ENCODE peak calls at places on chromosomes 12 and 14, in seven cellular contexts. E is skeletal muscle cell, H is GM13977, P is NCI-H2171, V is neural crest cell, Y is astrocyte of the spinal cord, J is ACHN. M is an unnamed sample.

GRCh38 chr14:94646481-94646880 is 34.3 kb downstream of the SERPINA3 start:
- DNase-seq in E (peak), H (no peak), P (no peak), V (no peak), Y (peak), J (no peak), M (no peak)

GRCh38 chr12:19248929-19249602 is 119.5 kb downstream of the PLEKHA5 start:
- DNase-seq in E (peak), H (no peak), P (no peak), V (no peak), Y (peak), J (no peak), M (no peak)

GRCh38 chr14:28952707-28953106 is 186.1 kb downstream of the FOXG1 start:
- DNase-seq in E (no peak), H (no peak), P (no peak), V (no peak), Y (no peak), J (no peak), M (no peak)

GRCh38 chr12:87943666-87944065 is 85.5 kb downstream of the C12orf50 start:
- DNase-seq in E (no peak), H (no peak), P (no peak), V (no peak), Y (no peak), J (no peak), M (no peak)

GRCh38 chr12:96034631-96035282 is 630 bp downstream of the LTA4H start:
- DNase-seq in E (no peak), H (no peak), P (no peak), V (peak), Y (peak), J (peak), M (no peak)

GRCh38 chr12:81468206-81468605 is 290.9 kb downstream of the PPFIA2 start:
- DNase-seq in E (peak), H (no peak), P (peak), V (no peak), Y (peak), J (no peak), M (no peak)

GRCh38 chr14:23356662-23357061 is 4.0 kb upstream of the SLC22A17 start:
- DNase-seq in E (no peak), H (no peak), P (no peak), V (no peak), Y (no peak), J (no peak), M (no peak)

GRCh38 chr14:103521438-103521961 is 1.1 kb downstream of the CKB start:
- DNase-seq in E (no peak), H (peak), P (no peak), V (no peak), Y (no peak), J (no peak), M (no peak)

GRCh38 chr12:101407054-101407437 is 526 bp downstream of the ARL1 start:
- DNase-seq in E (peak), H (peak), P (peak), V (no peak), Y (no peak), J (peak), M (peak)

GRCh38 chr12:112936264-112936663 is 2.0 kb upstream of the OAS3 start:
- DNase-seq in E (no peak), H (no peak), P (no peak), V (no peak), Y (no peak), J (no peak), M (no peak)

GRCh38 chr12:115097406-115097805 is 413.4 kb upstream of the TBX3 start:
- DNase-seq in E (no peak), H (no peak), P (no peak), V (no peak), Y (no peak), J (no peak), M (no peak)

GRCh38 chr14:99899578-99900178 is 106.5 kb downstream of the EML1 start:
- DNase-seq in E (no peak), H (no peak), P (no peak), V (no peak), Y (peak), J (peak), M (no peak)

GRCh38 chr12:54037360-54038259 is 4.8 kb downstream of the HOXC5 start:
- DNase-seq in E (no peak), H (no peak), P (no peak), V (no peak), Y (no peak), J (no peak), M (no peak)

GRCh38 chr12:21891763-21892217 is 49.4 kb downstream of the ABCC9 start:
- DNase-seq in E (no peak), H (no peak), P (no peak), V (no peak), Y (no peak), J (no peak), M (no peak)

GRCh38 chr14:99730876-99731351 is 46.8 kb downstream of the CYP46A1 start:
- DNase-seq in E (no peak), H (no peak), P (no peak), V (no peak), Y (no peak), J (no peak), M (no peak)

GRCh38 chr12:8612629-8613028 is at the start of gene AICDA:
- DNase-seq in E (no peak), H (no peak), P (no peak), V (no peak), Y (no peak), J (no peak), M (no peak)

GRCh38 chr12:65891987-65892481 is 67.8 kb downstream of the HMGA2 start:
- DNase-seq in E (peak), H (no peak), P (no peak), V (no peak), Y (peak), J (peak), M (no peak)

GRCh38 chr12:127579446-127579845 is 687.5 kb upstream of the TMEM132C start:
- DNase-seq in E (no peak), H (no peak), P (no peak), V (no peak), Y (no peak), J (no peak), M (no peak)

GRCh38 chr14:34678306-34678705 is 36.1 kb downstream of the CFL2 start:
- DNase-seq in E (no peak), H (no peak), P (no peak), V (no peak), Y (peak), J (no peak), M (no peak)

GRCh38 chr12:83800022-83800421 is 1112.6 kb downstream of the SLC6A15 start:
- DNase-seq in E (no peak), H (no peak), P (no peak), V (no peak), Y (no peak), J (no peak), M (no peak)

GRCh38 chr14:25537846-25538455 is 488.0 kb upstream of the STXBP6 start:
- DNase-seq in E (no peak), H (no peak), P (no peak), V (peak), Y (no peak), J (peak), M (peak)

GRCh38 chr14:104747876-104748275 is 5.1 kb upstream of the SIVA1 start:
- DNase-seq in E (no peak), H (no peak), P (no peak), V (no peak), Y (no peak), J (no peak), M (no peak)

GRCh38 chr14:104968153-104968527 is 10.0 kb downstream of the AHNAK2 start:
- DNase-seq in E (no peak), H (no peak), P (no peak), V (no peak), Y (peak), J (no peak), M (no peak)

GRCh38 chr12:9868271-9868815 is 811 bp downstream of the CLEC2B start:
- DNase-seq in E (no peak), H (no peak), P (no peak), V (no peak), Y (no peak), J (no peak), M (no peak)

GRCh38 chr12:7970475-7971252 is 34.7 kb upstream of the SLC2A3 start:
- DNase-seq in E (peak), H (peak), P (peak), V (peak), Y (peak), J (peak), M (peak)

GRCh38 chr12:123115409-123116111 is 35.3 kb downstream of the PITPNM2 start:
- DNase-seq in E (peak), H (peak), P (no peak), V (no peak), Y (peak), J (no peak), M (no peak)

GRCh38 chr12:103734847-103735246 is 106.2 kb downstream of the NT5DC3 start:
- DNase-seq in E (no peak), H (no peak), P (no peak), V (no peak), Y (no peak), J (no peak), M (no peak)

GRCh38 chr14:85233756-85234545 is 296.0 kb upstream of the FLRT2 start:
- DNase-seq in E (peak), H (no peak), P (no peak), V (no peak), Y (peak), J (peak), M (no peak)

GRCh38 chr14:32422440-32422839 is 93.3 kb downstream of the AKAP6 start:
- DNase-seq in E (no peak), H (no peak), P (no peak), V (no peak), Y (no peak), J (no peak), M (no peak)

GRCh38 chr12:103423061-103423473 is 72.7 kb downstream of the C12orf42 start:
- DNase-seq in E (no peak), H (no peak), P (peak), V (peak), Y (no peak), J (no peak), M (peak)

GRCh38 chr14:90299408-90299807 is 32.3 kb downstream of the NRDE2 start:
- DNase-seq in E (no peak), H (no peak), P (no peak), V (no peak), Y (no peak), J (no peak), M (no peak)

GRCh38 chr14:100076133-100076532 is 10.9 kb downstream of the EVL start:
- DNase-seq in E (no peak), H (peak), P (no peak), V (no peak), Y (no peak), J (peak), M (no peak)

GRCh38 chr12:6560501-6561205 is 4.8 kb upstream of the IFFO1 start:
- DNase-seq in E (no peak), H (no peak), P (no peak), V (no peak), Y (no peak), J (no peak), M (no peak)

GRCh38 chr12:40099423-40099853 is 6.4 kb downstream of the SLC2A13 start:
- DNase-seq in E (no peak), H (no peak), P (no peak), V (no peak), Y (no peak), J (peak), M (no peak)

M was measured in NCI-H2107.